ENCODE peak calls at places on chromosomes 1 and 21, in five cellular contexts. K is transverse colon, S is K562, O is suprapubic skin, C is adrenal gland. M is an unnamed sample.
A peak's percentile ranks its signal among the peaks of the same experiment; 100 is the strongest.

GRCh38 chr1:50710099-50710498 is 250.0 kb downstream of the FAF1 start:
- DNase-seq in K (peak; percentile 32), S (no peak), O (no peak), C (no peak), M (no peak)

GRCh38 chr1:77996734-77997133 is 8.0 kb upstream of the DNAJB4 start:
- DNase-seq in K (no peak), S (no peak), O (no peak), C (no peak), M (no peak)

GRCh38 chr21:42447732-42448131 is 44.0 kb downstream of the UBASH3A start:
- DNase-seq in K (no peak), S (no peak), O (no peak), C (no peak), M (no peak)

GRCh38 chr1:26913754-26914619 is at the start of gene NR0B2:
- DNase-seq in K (peak; percentile 82), S (peak; percentile 85), O (no peak), C (peak; percentile 92), M (no peak)

GRCh38 chr1:226984521-226985238 is 44.6 kb downstream of the COQ8A start:
- DNase-seq in K (no peak), S (no peak), O (no peak), C (peak; percentile 21), M (no peak)

GRCh38 chr21:39153373-39153772 is 29.9 kb downstream of the PSMG1 start:
- DNase-seq in K (no peak), S (peak; percentile 55), O (no peak), C (no peak), M (peak; percentile 35)

GRCh38 chr1:188514917-188515316 is 1686.2 kb downstream of the PLA2G4A start:
- DNase-seq in K (no peak), S (no peak), O (no peak), C (no peak), M (no peak)

GRCh38 chr1:241716915-241717651 is 65.0 kb downstream of the WDR64 start:
- DNase-seq in K (no peak), S (no peak), O (no peak), C (no peak), M (no peak)

GRCh38 chr21:38989745-38990423 is 184.2 kb downstream of the ETS2 start:
- DNase-seq in K (no peak), S (no peak), O (no peak), C (no peak), M (no peak)

GRCh38 chr1:156389311-156389710 is 20.3 kb downstream of the RHBG start:
- DNase-seq in K (no peak), S (no peak), O (no peak), C (no peak), M (no peak)

GRCh38 chr1:177219458-177220390 is 49.0 kb downstream of the BRINP2 start:
- DNase-seq in K (peak; percentile 17), S (no peak), O (no peak), C (peak; percentile 42), M (no peak)

GRCh38 chr1:206479164-206480125 is 9.2 kb downstream of the IKBKE start:
- DNase-seq in K (peak; percentile 70), S (peak; percentile 86), O (no peak), C (peak; percentile 68), M (peak; percentile 81)

GRCh38 chr1:245605480-245606156 is 450.8 kb downstream of the KIF26B start:
- DNase-seq in K (no peak), S (no peak), O (no peak), C (no peak), M (peak; percentile 69)

GRCh38 chr1:205666372-205667166 is 13.7 kb downstream of the SLC45A3 start:
- DNase-seq in K (peak; percentile 72), S (no peak), O (no peak), C (no peak), M (no peak)

GRCh38 chr1:62237950-62238374 is 43.3 kb downstream of the L1TD1 start:
- DNase-seq in K (no peak), S (no peak), O (no peak), C (no peak), M (no peak)

GRCh38 chr1:8024329-8024728 is 1.8 kb downstream of the ERRFI1 start:
- DNase-seq in K (no peak), S (no peak), O (no peak), C (no peak), M (no peak)

GRCh38 chr1:25174730-25175612 is 57.3 kb downstream of the SYF2 start:
- DNase-seq in K (no peak), S (no peak), O (peak; percentile 65), C (no peak), M (no peak)

GRCh38 chr1:96987186-96987703 is 265.7 kb downstream of the PTBP2 start:
- DNase-seq in K (no peak), S (no peak), O (no peak), C (no peak), M (no peak)

GRCh38 chr21:45539796-45540600 is 2.2 kb downstream of the SLC19A1 start:
- DNase-seq in K (no peak), S (no peak), O (peak; percentile 65), C (no peak), M (no peak)
- TF ChIP-seq POLR2A in K (no peak), S (no peak), O (no peak), C (no peak), M (no peak)

DNA sequence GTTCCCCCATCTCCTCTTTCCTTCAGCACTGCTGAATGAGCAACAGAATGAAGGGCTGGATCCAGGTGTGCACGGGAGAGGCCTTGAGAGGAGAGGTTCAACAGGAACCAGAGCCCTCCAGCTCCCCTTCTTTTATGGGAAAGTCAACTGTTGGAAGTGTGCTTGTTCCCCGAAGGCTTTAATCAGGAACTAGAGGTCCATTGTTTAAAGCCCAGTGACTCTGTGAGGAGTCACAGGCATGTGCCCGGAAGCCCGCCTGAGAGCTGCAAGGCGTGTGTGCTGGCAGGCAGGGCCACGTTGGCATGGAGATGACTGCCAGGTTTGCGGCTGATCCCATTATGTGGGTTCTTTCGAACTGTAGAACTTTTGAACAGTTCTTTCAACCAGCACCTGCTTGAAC is 3.2 kb downstream of the BACE2 start:
- DNase-seq in K (peak; percentile 43), S (no peak), O (no peak), C (no peak), M (no peak)
- TF ChIP-seq POLR2A in K (no peak), S (no peak), O (peak; percentile 10), C (no peak), M (no peak)

DNA sequence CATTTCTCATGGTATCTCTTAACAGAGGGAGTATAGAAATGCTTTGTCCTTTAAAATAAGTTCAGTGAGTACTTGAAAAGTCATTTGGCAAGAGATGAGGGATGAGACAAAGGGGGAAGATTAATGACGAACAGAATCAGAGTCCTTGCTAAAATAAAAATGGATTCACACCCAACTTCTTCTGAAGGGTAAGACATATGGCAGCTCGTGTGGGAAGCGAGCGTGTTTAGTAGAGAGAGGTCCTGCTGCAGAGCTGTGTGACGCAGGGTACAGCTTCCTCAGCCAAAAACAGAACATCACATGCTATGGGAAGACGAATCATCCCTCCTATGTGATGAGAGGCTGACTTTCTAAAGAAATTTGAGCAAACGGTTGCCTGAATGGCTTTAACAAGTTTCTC is 158.5 kb upstream of the LMO4 start:
- DNase-seq in K (no peak), S (no peak), O (no peak), C (no peak), M (no peak)
- TF ChIP-seq POLR2A in K (no peak), S (no peak), O (no peak), C (no peak), M (no peak)

GRCh38 chr1:107450899-107451664 is 310.2 kb downstream of the NTNG1 start:
- DNase-seq in K (no peak), S (no peak), O (no peak), C (no peak), M (no peak)
- TF ChIP-seq POLR2A in K (no peak), S (no peak), O (no peak), C (no peak), M (no peak)

DNA sequence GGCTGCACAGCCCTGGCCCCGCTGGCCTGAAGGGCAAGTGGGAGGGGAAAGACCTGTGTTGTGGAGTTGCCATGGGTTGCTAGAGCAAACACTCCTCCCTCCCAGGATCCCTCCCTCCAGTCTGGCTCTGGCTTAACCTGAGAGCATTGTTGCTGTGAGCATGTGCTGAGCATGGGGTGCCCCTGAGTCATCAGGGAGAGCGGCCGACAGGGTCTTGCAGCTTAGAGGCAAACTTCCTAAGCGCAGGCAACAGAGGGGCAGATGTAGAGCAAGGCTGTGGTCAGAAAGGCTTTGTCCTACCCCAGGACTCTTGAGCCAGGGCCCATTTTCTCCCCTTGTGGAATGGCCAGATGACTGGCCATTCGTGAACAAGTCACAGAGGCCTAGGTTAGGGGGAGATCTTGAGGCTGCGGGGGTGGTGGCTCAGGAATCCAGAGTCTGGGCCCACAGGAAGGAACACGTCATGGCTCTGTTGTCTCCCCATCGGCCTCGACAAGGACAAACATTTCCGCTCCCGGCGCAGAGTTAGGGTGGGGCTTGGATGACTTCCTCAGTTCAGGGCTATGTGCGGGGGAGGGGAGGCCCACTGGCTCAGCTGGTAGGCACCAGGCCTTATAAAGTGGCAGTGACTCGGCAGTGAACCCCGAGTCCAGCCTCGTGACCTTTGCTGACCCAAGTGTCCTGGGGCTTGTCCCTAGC is 362 bp upstream of the DYNLT4 start:
- DNase-seq in K (peak; percentile 97), S (peak; percentile 99), O (peak; percentile 99), C (peak; percentile 99), M (peak; percentile 97)
- TF ChIP-seq POLR2A in K (peak; percentile 60), S (peak; percentile 88), O (peak; percentile 55), C (peak; percentile 9), M (peak; percentile 36)

DNA sequence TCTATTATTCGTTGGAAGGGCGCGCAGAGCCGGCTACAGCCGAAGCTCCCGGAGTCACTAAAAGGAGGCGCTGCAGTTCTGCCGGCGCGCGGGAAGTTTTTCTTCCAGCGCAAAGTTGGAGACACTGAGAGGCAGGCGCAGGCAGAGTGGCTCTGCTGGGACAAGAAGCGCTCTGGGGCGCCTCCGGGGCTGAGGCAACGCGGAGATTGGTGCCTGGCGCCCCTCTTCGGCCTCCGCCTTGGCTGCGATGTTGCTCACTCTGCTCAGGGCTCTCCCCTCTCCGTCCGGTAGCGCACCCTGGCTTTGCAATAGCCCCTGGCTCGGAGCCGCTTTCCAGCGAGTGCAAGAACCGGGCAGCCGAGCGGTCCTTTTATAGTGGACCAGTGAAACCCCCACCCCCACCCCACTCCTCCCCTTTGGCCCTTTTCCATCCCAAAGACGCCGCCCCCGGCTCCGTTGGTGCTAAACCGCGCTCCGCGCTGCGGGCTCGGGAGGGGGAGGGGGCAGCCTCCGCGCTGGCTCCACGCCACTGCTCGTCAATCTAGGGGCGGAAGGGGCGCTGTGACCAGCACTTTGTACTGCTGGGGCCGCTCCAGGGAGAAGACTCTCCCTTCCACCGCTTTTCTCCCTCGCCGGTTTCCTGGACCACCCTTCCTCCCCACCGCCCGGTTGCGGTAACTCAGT is at the start of gene ADAMTS1:
- DNase-seq in K (peak; percentile 76), S (no peak), O (peak; percentile 96), C (peak; percentile 68), M (no peak)
- TF ChIP-seq POLR2A in K (peak; percentile 90), S (no peak), O (peak; percentile 92), C (peak; percentile 89), M (no peak)

GRCh38 chr1:180501865-180502360 is 464 bp downstream of the ACBD6 start:
- DNase-seq in K (no peak), S (no peak), O (no peak), C (peak; percentile 67), M (no peak)

GRCh38 chr1:180504186-180504585 is 1.8 kb upstream of the ACBD6 start:
- DNase-seq in K (no peak), S (no peak), O (no peak), C (no peak), M (no peak)

GRCh38 chr1:180503274-180503862 is 991 bp upstream of the ACBD6 start:
- DNase-seq in K (peak; percentile 22), S (peak; percentile 52), O (no peak), C (no peak), M (peak; percentile 64)

GRCh38 chr1:180500689-180501088 is 1.7 kb downstream of the ACBD6 start:
- DNase-seq in K (no peak), S (no peak), O (no peak), C (no peak), M (no peak)

GRCh38 chr1:180502361-180503273 is at the start of gene ACBD6:
- DNase-seq in K (peak; percentile 84), S (peak; percentile 95), O (peak; percentile 93), C (peak; percentile 86), M (peak; percentile 93)
- TF ChIP-seq POLR2A in K (peak; percentile 70), S (peak; percentile 95), O (peak; percentile 27), C (peak; percentile 49), M (peak; percentile 60)